ENCODE peak calls at places on chromosomes 2 and 18, in five cellular contexts. H is trophoblast cell, V is GM23338, M is colonic mucosa, K is aorta. R is an unnamed sample.

GRCh38 chr18:36775396-36775795 is 53.4 kb downstream of the TPGS2 start:
- DNase-seq in K (no peak), V (no peak), H (no peak), M (no peak), R (no peak)

GRCh38 chr2:101958071-101958470 is 33.7 kb upstream of the IL1R2 start:
- DNase-seq in M (no peak), H (peak), V (no peak), K (no peak), R (no peak)

GRCh38 chr2:84865181-84865783 is 15.6 kb downstream of the TRABD2A start:
- DNase-seq in V (no peak), K (no peak), H (peak), M (no peak), R (no peak)

GRCh38 chr2:190105554-190105953 is 43.0 kb upstream of the MSTN start:
- DNase-seq in M (no peak), K (no peak), V (no peak), H (no peak), R (no peak)

GRCh38 chr18:32698148-32698547 is 74.7 kb downstream of the KLHL14 start:
- DNase-seq in V (no peak), K (no peak), H (no peak), M (no peak), R (no peak)

GRCh38 chr18:44128365-44128764 is 552.3 kb upstream of the SETBP1 start:
- DNase-seq in M (no peak), H (no peak), K (no peak), V (no peak), R (no peak)

GRCh38 chr2:219344756-219345458 is 12.4 kb upstream of the RESP18 start:
- DNase-seq in K (peak), M (peak), V (no peak), H (peak), R (no peak)

GRCh38 chr2:206642075-206643025 is at the start of gene FAM237A:
- DNase-seq in H (peak), K (no peak), V (peak), M (peak), R (peak)

GRCh38 chr2:73931531-73932500 is 5.1 kb downstream of the DGUOK start:
- DNase-seq in K (no peak), V (no peak), H (no peak), M (no peak), R (no peak)

GRCh38 chr2:44528595-44528994 is 166.8 kb downstream of the CAMKMT start:
- DNase-seq in V (no peak), M (no peak), K (no peak), H (no peak), R (no peak)

GRCh38 chr2:226888378-226888915 is 52.6 kb downstream of the RHBDD1 start:
- DNase-seq in M (no peak), K (no peak), H (peak), V (no peak), R (no peak)

GRCh38 chr2:178279142-178279541 is 84.8 kb downstream of the OSBPL6 start:
- DNase-seq in V (peak), M (no peak), K (no peak), H (peak), R (no peak)

GRCh38 chr18:23189768-23190661 is 54.7 kb downstream of the CABLES1 start:
- DNase-seq in K (no peak), M (no peak), H (peak), V (no peak), R (peak)

GRCh38 chr2:202410092-202410491 is 34.0 kb downstream of the BMPR2 start:
- DNase-seq in H (peak), V (no peak), K (no peak), M (no peak), R (no peak)

GRCh38 chr18:58051765-58052460 is 7.9 kb downstream of the NEDD4L start:
- DNase-seq in V (no peak), M (no peak), H (peak), K (no peak), R (no peak)

GRCh38 chr2:11065833-11066232 is 89.4 kb upstream of the SLC66A3 start:
- DNase-seq in H (no peak), K (no peak), V (no peak), M (peak), R (no peak)

GRCh38 chr2:130183500-130184373 is 1.7 kb downstream of the MZT2B start:
- DNase-seq in K (no peak), H (no peak), V (no peak), M (no peak), R (no peak)

GRCh38 chr2:68764041-68764780 is 29.6 kb downstream of the ARHGAP25 start:
- DNase-seq in M (peak), H (no peak), K (no peak), V (no peak), R (no peak)

GRCh38 chr2:195364015-195364965 is 292.7 kb upstream of the SLC39A10 start:
- DNase-seq in V (no peak), M (no peak), H (no peak), K (no peak), R (no peak)

GRCh38 chr2:128801581-128801980 is 482.9 kb upstream of the HS6ST1 start:
- DNase-seq in H (no peak), M (no peak), K (no peak), V (no peak), R (no peak)

GRCh38 chr2:238700506-238701050 is 147.3 kb upstream of the TWIST2 start:
- DNase-seq in H (peak), M (no peak), V (no peak), K (no peak), R (no peak)

GRCh38 chr18:12645751-12646203 is 12.1 kb downstream of the SPIRE1 start:
- DNase-seq in K (peak), V (peak), M (no peak), H (peak), R (peak)

GRCh38 chr2:164681009-164681408 is 59.7 kb upstream of the GRB14 start:
- DNase-seq in M (no peak), V (no peak), K (no peak), H (no peak), R (no peak)

GRCh38 chr2:196266351-196266750 is 95.0 kb upstream of the STK17B start:
- DNase-seq in K (no peak), V (no peak), M (no peak), H (no peak), R (no peak)

GRCh38 chr2:37858197-37858711 is 66.8 kb upstream of the RMDN2 start:
- DNase-seq in M (no peak), K (peak), V (no peak), H (no peak), R (no peak)

GRCh38 chr2:112924855-112925254 is 13.9 kb downstream of the IL37 start:
- DNase-seq in V (no peak), M (peak), H (no peak), K (no peak), R (no peak)

GRCh38 chr2:128536925-128537620 is 218.4 kb upstream of the HS6ST1 start:
- DNase-seq in M (no peak), H (no peak), K (no peak), V (peak), R (no peak)

DNA sequence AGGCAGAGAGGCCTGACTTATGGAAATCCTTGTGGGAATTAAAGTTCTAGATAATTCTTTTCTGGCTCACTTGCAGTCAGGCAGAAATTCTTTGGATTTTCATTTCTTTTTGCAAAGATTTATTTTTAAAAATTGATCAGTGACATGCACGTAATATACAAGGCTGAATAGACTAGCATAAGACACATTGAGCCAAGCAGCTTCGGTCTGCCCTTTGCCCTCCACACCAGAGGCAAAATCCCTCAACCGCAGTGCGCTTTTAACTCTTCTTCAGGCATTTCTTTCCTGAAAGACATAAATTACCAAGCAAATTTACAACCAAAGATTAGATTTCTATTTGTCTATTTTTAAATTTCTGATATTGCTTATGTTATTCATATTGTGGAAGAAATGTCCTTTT is 227.9 kb downstream of the LOXHD1 start:
- DNase-seq in V (no peak), H (no peak), M (no peak), K (no peak), R (no peak)
- H3K27ac ChIP-seq in V (peak), H (no peak), M (no peak), K (no peak), R (no peak)

DNA sequence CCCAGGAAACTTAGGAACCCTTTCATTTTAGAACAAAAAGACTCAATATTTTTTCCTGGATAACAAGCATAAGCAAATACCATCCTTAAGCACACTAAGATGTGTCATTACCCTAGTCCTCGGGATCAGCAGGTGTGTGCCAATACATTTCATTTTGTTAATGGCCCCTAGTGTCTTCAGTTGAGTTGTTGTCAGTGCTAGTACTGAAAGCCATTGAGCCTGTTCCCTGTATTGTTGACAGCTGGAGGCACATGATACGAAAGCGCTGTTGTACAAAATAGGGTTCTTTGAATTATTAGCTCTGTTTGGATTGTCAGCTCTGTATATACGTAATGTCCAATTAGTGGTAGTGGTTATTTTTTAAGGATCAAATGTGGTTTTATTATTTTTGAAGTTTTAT is 29.5 kb downstream of the VAPA start:
- DNase-seq in K (no peak), M (no peak), H (no peak), V (no peak), R (no peak)
- H3K27ac ChIP-seq in K (no peak), M (no peak), H (no peak), V (no peak), R (no peak)

DNA sequence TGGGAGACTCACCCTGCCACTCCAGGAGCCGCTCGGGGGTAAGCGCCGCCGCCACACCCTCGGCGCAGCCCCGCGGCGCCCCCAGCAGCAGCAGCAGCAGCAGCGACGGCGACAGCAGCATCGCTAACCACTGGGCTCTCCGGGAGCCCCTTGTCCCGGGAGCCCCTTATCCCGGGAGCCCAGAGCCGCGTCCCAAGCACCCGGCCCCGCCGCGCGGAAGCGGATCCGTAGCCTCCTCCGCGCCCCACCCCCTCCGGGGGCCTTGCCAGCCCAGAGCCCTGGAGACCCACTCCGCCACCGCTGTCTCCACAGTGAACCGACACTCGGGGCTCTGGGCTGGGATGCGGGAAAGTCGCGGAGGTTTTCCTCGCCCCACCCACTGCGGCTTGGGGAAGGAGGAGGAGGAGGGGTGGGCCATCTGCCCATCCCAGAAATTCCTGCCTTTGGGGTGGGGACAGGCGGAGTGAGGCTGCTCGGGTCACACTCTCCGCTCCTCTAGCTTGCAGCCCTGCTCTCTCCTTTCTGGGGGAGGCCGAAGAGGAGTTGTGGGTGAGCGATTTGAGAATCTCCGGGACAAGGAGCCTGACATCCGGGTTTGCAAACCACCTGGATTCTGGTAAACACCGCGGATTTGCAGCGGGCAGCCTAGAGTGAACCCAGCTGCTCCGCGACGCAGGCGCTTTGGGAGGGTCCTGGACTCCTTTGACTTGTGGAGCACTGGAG is at the start of gene PLA2R1:
- DNase-seq in M (peak), H (peak), V (peak), K (peak), R (peak)
- H3K27ac ChIP-seq in M (peak), H (no peak), V (no peak), K (no peak), R (peak)

GRCh38 chr2:241147336-241147735 is 1.9 kb downstream of the PASK start:
- DNase-seq in K (no peak), H (no peak), M (no peak), V (no peak), R (no peak)

GRCh38 chr2:241149675-241149924 is 328 bp upstream of the PASK start:
- DNase-seq in K (no peak), V (no peak), H (no peak), M (no peak), R (no peak)

GRCh38 chr2:241148891-241149674 is at the start of gene PASK:
- DNase-seq in K (peak), H (peak), V (peak), M (peak), R (peak)

GRCh38 chr2:241149925-241150659 is at the start of gene PPP1R7:
- DNase-seq in H (peak), M (peak), V (peak), K (peak), R (peak)

DNA sequence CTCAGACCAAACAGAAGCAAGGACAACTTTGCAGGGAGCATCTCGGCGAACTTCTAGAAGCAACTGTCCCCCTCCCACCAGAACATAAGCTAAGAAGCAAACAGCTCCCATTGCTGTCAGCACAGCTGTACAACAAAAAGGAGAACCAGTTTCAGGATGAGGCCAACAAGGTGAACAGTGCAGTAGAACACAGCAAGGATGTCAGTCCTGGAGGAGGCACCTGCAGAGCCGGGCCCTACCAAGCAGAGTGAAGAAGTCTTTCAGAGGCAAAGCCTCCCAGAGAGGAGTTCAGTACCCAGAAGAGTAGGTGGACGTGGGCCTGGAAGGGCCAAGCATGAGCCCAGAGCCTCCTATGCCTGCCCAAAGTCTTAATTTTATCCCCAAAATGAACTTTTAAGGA is 1.0 kb downstream of the PASK start:
- DNase-seq in K (no peak), H (no peak), M (no peak), V (no peak), R (no peak)
- H3K27ac ChIP-seq in K (no peak), H (no peak), M (no peak), V (no peak), R (no peak)

DNA sequence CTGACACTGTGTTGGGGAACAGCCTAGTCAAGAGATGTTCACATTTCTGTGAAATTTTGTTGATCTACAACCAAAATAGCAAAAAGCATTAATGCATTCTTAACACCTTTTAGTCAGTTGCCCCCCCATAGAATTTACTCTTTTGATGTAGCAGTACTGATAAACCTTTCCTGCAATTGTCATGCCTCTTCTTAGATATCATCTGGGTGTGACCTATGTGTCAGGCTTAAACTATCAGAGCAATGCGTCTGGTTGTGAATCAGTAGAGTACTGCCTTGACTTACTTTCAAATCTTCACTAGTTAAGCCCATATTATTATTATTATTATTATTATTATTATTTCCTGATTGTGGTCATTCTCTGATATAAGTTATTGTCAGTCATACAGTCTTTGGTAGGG is 61.9 kb downstream of the GREB1L start:
- DNase-seq in V (no peak), H (peak), K (no peak), M (no peak), R (no peak)
- H3K27ac ChIP-seq in V (no peak), H (peak), K (no peak), M (no peak), R (no peak)

DNA sequence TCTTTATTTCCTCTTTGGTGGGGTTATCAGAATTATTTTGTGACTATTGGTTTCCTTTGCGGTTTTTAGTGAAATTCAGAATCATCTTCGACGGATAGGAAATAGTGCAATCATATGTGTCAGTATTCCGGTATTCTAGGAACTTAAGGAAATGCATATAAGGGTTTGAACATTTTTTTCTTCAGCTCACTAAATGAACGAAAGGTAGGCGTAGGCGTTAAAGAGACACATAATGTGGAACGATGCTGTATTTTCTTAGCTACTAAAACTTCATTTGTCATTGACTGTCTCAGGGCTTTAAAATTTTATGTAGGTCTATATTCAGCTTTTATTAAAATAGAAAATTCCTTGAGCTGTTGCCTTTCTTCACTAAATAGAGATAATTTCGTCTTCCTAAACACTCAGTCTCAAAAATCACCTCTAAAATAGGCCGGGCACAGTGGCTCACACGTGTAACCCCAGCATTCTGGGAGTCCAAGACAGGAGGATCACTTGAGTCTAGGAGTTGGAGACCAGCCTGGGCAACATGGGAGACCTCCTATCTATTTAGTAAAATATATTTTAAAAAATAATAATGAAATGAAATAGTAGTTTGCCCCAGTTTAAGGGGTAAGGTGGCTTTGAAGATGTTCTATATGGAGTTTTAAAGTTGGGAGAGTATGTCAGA is 1.5 kb upstream of the YES1 start:
- DNase-seq in K (no peak), H (peak), V (no peak), M (no peak), R (no peak)
- H3K27ac ChIP-seq in K (no peak), H (no peak), V (peak), M (peak), R (peak)

GRCh38 chr18:654601-655000 is 2.9 kb upstream of the TYMS start:
- DNase-seq in K (no peak), H (no peak), M (no peak), V (no peak), R (no peak)

GRCh38 chr18:649341-649740 is 8.1 kb upstream of the TYMS start:
- DNase-seq in H (no peak), V (no peak), K (no peak), M (no peak), R (no peak)

GRCh38 chr18:653512-653911 is 3.9 kb upstream of the TYMS start:
- DNase-seq in M (no peak), H (no peak), K (no peak), V (peak), R (no peak)

GRCh38 chr18:650428-650858 is 7.0 kb upstream of the TYMS start:
- DNase-seq in H (no peak), V (no peak), M (no peak), K (no peak), R (no peak)

DNA sequence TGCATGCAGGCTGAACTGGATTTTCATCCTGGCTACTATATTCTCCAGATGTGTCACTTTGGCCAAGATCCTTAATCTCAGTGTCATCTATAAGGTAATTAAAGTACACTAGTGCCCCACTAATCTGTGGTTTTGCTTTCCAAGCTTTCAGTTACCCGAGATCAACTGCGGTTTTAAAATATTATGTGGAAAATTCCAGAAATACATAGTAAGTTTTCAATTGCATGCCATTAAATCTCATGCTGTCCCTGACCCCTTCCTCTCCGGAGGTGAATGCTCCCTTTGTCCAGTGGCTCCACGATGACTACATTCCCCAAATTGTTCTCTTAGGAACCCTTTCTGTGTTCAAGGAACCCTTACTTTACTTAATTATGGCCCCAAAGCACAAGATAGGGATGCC is 5.3 kb upstream of the TYMS start:
- DNase-seq in V (no peak), H (no peak), M (no peak), K (no peak), R (no peak)
- H3K27ac ChIP-seq in V (no peak), H (no peak), M (no peak), K (no peak), R (no peak)